ENCODE peak calls at places on chromosomes 5 and 9, in eight cellular contexts. A, B, W, O, R, V, J and G are unnamed samples.

GRCh38 chr5:78182838-78183237 is 111.7 kb downstream of the AP3B1 start:
- DNase-seq in V (no peak), B (no peak), O (no peak), J (peak; percentile 27), W (no peak), A (peak; percentile 1), R (no peak), G (no peak)

GRCh38 chr5:116303810-116304209 is 219.0 kb downstream of the COMMD10 start:
- DNase-seq in J (no peak), W (peak; percentile 71), B (no peak), R (no peak), V (no peak), A (no peak), O (no peak), G (no peak)

GRCh38 chr5:10563940-10564837 is at the start of gene ANKRD33B:
- DNase-seq in O (peak; percentile 80), B (peak; percentile 57), W (no peak), A (peak; percentile 84), V (peak; percentile 79), R (no peak), J (peak; percentile 63), G (peak; percentile 30)

GRCh38 chr9:99680191-99680590 is 141.5 kb upstream of the NR4A3 start:
- DNase-seq in W (no peak), V (no peak), A (no peak), J (no peak), B (no peak), R (no peak), O (no peak), G (no peak)

GRCh38 chr9:34552606-34552981 is 29.8 kb upstream of the ENHO start:
- DNase-seq in V (no peak), R (no peak), O (no peak), A (no peak), J (no peak), B (no peak), W (no peak), G (no peak)

GRCh38 chr9:14992025-14992424 is 81.8 kb upstream of the FREM1 start:
- DNase-seq in R (no peak), O (no peak), W (no peak), V (no peak), A (peak; percentile 55), J (no peak), B (no peak), G (no peak)

GRCh38 chr5:1101991-1102713 is 9.7 kb downstream of the SLC12A7 start:
- DNase-seq in W (no peak), R (no peak), A (no peak), O (no peak), V (peak; percentile 58), B (no peak), J (no peak), G (peak; percentile 70)

GRCh38 chr5:9094582-9094981 is 451.3 kb downstream of the SEMA5A start:
- DNase-seq in A (no peak), J (no peak), B (no peak), W (no peak), V (no peak), O (no peak), R (no peak), G (no peak)

GRCh38 chr5:98741926-98742325 is 31.5 kb upstream of the RGMB start:
- DNase-seq in J (no peak), O (no peak), R (no peak), V (no peak), A (no peak), W (no peak), B (no peak), G (no peak)

GRCh38 chr9:87714819-87715218 is 11.1 kb upstream of the CTSL start:
- DNase-seq in B (no peak), V (no peak), R (no peak), J (peak; percentile 28), W (no peak), O (no peak), A (no peak), G (peak; percentile 22)

GRCh38 chr5:103774736-103775135 is 212.1 kb upstream of the NUDT12 start:
- DNase-seq in B (no peak), R (no peak), O (no peak), V (no peak), A (no peak), W (no peak), J (no peak), G (no peak)

GRCh38 chr9:91758491-91758981 is 191.5 kb downstream of the ROR2 start:
- DNase-seq in W (no peak), R (no peak), V (peak; percentile 76), J (peak; percentile 54), A (peak; percentile 19), B (no peak), O (peak; percentile 33), G (peak; percentile 47)

GRCh38 chr5:133193794-133194193 is 142.0 kb downstream of the HSPA4 start:
- DNase-seq in W (no peak), O (no peak), V (no peak), R (no peak), J (no peak), B (no peak), A (no peak), G (no peak)